ENCODE peak calls at places on chromosomes 1 and 21, in five cellular contexts. S, V, O, T and H are unnamed samples.

GRCh38 chr21:34365794-34366193 is 2.0 kb downstream of the KCNE2 start:
- DNase-seq in T (no peak), S (no peak), O (peak), V (peak), H (peak)

GRCh38 chr1:12138196-12139183 is 28.3 kb upstream of the TNFRSF1B start:
- DNase-seq in S (no peak), V (no peak), O (no peak), T (no peak), H (no peak)

GRCh38 chr1:915295-916172 is 8.2 kb upstream of the SAMD11 start:
- DNase-seq in S (no peak), O (no peak), T (no peak), V (peak), H (no peak)

GRCh38 chr21:27954806-27955205 is 987.9 kb upstream of the ADAMTS5 start:
- DNase-seq in S (no peak), O (no peak), T (no peak), V (no peak), H (no peak)

GRCh38 chr1:218330043-218330623 is 15.0 kb upstream of the TGFB2 start:
- DNase-seq in T (peak), O (no peak), S (no peak), V (no peak), H (peak)

GRCh38 chr1:159214149-159214760 is 9.6 kb downstream of the ACKR1 start:
- DNase-seq in S (no peak), T (peak), O (peak), V (no peak), H (peak)

GRCh38 chr1:68217060-68217554 is 15.2 kb downstream of the WLS start:
- DNase-seq in T (no peak), O (no peak), V (no peak), S (no peak), H (no peak)

GRCh38 chr1:29579821-29580425 is 343.6 kb downstream of the PTPRU start:
- DNase-seq in T (no peak), O (no peak), V (no peak), S (no peak), H (peak)

GRCh38 chr1:24964811-24965570 is 34.9 kb upstream of the RUNX3 start:
- DNase-seq in V (peak), O (peak), S (no peak), T (no peak), H (no peak)

GRCh38 chr21:45447821-45448220 is 42.9 kb downstream of the COL18A1 start:
- DNase-seq in T (no peak), O (no peak), S (no peak), V (no peak), H (no peak)

GRCh38 chr1:91807921-91808620 is 77.9 kb downstream of the TGFBR3 start:
- DNase-seq in T (no peak), O (no peak), V (no peak), S (no peak), H (no peak)

GRCh38 chr1:75264112-75264511 is 129.9 kb downstream of the LHX8 start:
- DNase-seq in S (no peak), T (no peak), O (no peak), V (no peak), H (no peak)

GRCh38 chr1:206808615-206809014 is 36.3 kb upstream of the IL10 start:
- DNase-seq in O (no peak), T (no peak), S (no peak), V (no peak), H (peak)

GRCh38 chr21:15761508-15762100 is 31.8 kb downstream of the USP25 start:
- DNase-seq in V (no peak), T (no peak), S (no peak), O (peak), H (peak)

GRCh38 chr1:47023268-47024137 is at the start of gene CYP4X1:
- DNase-seq in S (peak), O (peak), T (no peak), V (peak), H (no peak)

GRCh38 chr1:204103121-204103741 is 30.3 kb downstream of the SOX13 start:
- DNase-seq in V (no peak), T (no peak), S (no peak), O (no peak), H (no peak)

GRCh38 chr1:9249534-9250335 is 15.2 kb downstream of the H6PD start:
- DNase-seq in O (peak), T (peak), S (no peak), V (no peak), H (peak)

GRCh38 chr1:171081220-171081993 is 9.3 kb upstream of the FMO3 start:
- DNase-seq in T (no peak), S (no peak), O (no peak), V (no peak), H (no peak)

GRCh38 chr1:161198877-161199431 is at the start of gene ADAMTS4:
- DNase-seq in V (peak), S (no peak), O (peak), T (no peak), H (no peak)

GRCh38 chr1:76239470-76239918 is 164.9 kb downstream of the ST6GALNAC3 start:
- DNase-seq in T (no peak), V (no peak), O (no peak), S (no peak), H (no peak)

GRCh38 chr1:209823143-209824041 is 4.4 kb upstream of the UTP25 start:
- DNase-seq in V (no peak), T (peak), S (no peak), O (no peak), H (peak)

GRCh38 chr1:30728340-30728739 is 5.0 kb upstream of the MATN1 start:
- DNase-seq in S (no peak), V (no peak), T (no peak), O (no peak), H (no peak)

GRCh38 chr1:12634696-12635202 is 9.1 kb upstream of the AADACL4 start:
- DNase-seq in V (no peak), O (no peak), T (no peak), S (no peak), H (no peak)

GRCh38 chr1:55814967-55815366 is 599.8 kb upstream of the USP24 start:
- DNase-seq in V (no peak), O (no peak), S (no peak), T (no peak), H (peak)

GRCh38 chr1:55816456-55816794 is 601.3 kb upstream of the USP24 start:
- DNase-seq in V (no peak), T (no peak), O (no peak), S (no peak), H (no peak)

GRCh38 chr1:55815745-55816455 is 600.7 kb upstream of the USP24 start:
- DNase-seq in O (no peak), S (no peak), T (no peak), V (no peak), H (no peak)

GRCh38 chr1:55812281-55812680 is 597.1 kb upstream of the USP24 start:
- DNase-seq in V (no peak), S (no peak), O (no peak), T (no peak), H (no peak)

GRCh38 chr1:55813619-55814018 is 598.5 kb upstream of the USP24 start:
- DNase-seq in T (no peak), V (peak), S (no peak), O (peak), H (peak)
- TF ChIP-seq EP300 in T (no peak), V (peak), S (no peak), O (no peak), H (no peak)

GRCh38 chr1:2400576-2400909 is 8.9 kb downstream of the RER1 start:
- DNase-seq in S (no peak), V (no peak), O (no peak), T (no peak), H (no peak)
- TF ChIP-seq EP300 in S (no peak), V (no peak), O (no peak), T (no peak), H (no peak)

GRCh38 chr1:26431979-26432695 is at the start of gene DHDDS:
- DNase-seq in V (peak), O (peak), S (peak), T (peak), H (peak)
- TF ChIP-seq EP300 in V (no peak), O (no peak), S (peak), T (no peak), H (peak)

DNA sequence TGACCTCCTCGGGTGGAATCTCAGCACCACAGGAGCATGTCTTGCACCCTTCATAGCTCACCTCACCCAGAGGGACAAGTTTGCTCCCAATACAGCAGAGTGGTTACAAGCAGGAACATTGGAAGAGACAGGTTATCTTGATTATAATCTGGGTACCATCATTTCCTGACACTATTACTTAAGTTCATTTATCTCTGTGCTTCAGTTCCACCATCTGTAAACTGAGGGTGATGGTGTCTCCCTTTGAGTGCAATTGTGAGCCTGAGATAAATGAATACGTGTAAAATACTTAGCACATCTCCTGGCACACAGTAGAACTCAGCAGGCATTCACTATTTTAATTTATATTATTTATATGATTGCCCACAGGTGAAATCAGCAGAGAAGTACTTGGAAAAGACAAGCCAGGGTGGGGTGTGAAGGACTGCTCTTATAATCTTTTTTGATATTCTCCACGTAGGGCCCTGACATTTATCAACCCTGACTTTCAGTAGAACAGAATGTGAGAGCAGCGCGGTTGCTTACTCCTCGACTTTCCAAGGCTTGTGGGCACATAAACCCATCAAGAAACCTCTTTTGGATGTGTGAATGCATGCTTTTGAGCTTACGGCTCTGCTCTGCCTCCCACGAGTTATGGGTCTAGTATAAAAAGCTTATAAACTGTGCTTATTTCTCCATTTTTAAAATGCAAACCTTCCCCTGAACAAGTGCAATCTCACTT is 34.9 kb downstream of the DUSP10 start:
- DNase-seq in T (no peak), V (peak), S (no peak), O (no peak), H (no peak)
- TF ChIP-seq EP300 in T (no peak), V (peak), S (no peak), O (no peak), H (no peak)

DNA sequence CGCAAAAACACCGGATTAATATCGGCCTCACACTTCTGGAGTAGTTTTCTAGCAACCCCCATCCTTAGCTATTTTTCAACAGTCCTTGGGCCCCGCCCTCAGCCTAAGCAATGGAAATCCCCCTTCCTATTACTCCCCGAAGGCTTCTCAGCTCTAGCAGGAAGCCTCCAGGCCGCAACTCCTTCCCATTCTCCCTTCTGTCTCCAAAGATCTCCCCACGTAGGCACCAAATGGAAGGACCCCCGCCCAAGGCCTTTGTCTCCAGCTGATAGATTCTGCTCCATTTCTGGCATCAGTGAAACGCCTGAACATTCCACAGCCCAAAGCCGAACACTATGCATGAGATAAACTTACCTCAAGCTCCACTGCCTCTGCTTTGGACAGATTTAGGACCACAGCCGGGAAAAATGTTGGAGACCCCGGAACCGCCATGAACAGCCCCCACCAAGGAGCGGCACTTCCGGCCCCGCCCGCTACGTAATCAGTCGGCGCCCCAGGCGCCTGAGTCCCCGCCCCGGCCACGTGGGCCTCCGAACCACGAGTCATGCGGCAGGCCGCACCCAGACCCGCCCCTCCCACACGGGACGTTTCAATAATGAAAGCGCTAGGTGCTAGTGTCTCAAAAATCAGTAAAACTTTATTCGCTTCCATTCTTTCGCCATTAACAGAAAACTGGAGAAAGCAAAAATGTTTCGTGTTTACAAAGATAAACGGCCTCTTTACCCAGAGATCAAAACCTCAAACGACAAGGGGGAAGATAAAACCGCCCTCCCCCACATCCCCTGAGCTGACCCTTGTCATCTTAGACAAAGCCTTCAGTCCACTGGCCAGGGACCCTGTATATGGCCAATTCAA is at the start of gene NRAS:
- DNase-seq in S (peak), T (peak), V (peak), O (peak), H (peak)
- TF ChIP-seq EP300 in S (peak), T (no peak), V (no peak), O (peak), H (no peak)

GRCh38 chr1:94934551-94934950 is 7.6 kb upstream of the CNN3 start:
- DNase-seq in S (no peak), O (no peak), T (no peak), V (no peak), H (no peak)
- TF ChIP-seq EP300 in S (no peak), O (no peak), T (no peak), V (no peak), H (no peak)

DNA sequence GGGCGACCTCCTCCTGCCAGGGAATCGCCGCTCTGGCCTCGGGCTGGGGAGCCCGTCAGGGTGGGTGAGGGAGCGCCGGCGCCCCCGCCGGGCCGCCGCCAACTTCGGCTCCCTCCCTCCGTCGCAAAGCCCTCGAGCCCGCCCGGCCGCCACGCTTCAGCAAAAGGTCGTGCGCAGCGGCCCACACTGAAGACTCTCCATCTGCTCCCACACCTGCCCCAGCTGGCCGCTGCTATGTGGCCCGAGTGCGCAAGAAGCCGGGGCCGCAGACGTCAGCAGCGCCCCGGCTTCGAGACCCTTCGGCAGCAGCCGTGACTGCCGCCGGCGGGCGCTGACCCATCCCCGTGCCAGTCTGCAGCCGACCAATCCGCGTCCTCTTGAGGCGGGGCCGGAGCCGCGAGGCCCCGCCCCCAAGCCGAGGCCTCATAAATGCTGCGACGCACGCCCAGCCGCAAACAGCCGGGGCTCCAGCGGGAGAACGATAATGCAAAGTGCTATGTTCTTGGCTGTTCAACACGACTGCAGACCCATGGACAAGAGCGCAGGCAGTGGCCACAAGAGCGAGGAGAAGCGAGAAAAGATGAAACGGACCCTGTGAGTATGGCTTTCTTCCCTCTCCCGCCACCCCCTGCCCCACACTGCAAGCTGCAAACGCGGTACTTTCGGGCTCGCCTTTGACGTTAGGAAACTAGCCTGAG is at the start of gene RGS2:
- DNase-seq in S (peak), V (peak), T (peak), O (peak), H (peak)
- TF ChIP-seq EP300 in S (no peak), V (no peak), T (no peak), O (peak), H (no peak)

GRCh38 chr1:247440001-247440620 is 17.8 kb downstream of the OR2B11 start:
- DNase-seq in T (no peak), S (no peak), O (no peak), V (no peak), H (no peak)
- TF ChIP-seq EP300 in T (no peak), S (no peak), O (no peak), V (no peak), H (no peak)

DNA sequence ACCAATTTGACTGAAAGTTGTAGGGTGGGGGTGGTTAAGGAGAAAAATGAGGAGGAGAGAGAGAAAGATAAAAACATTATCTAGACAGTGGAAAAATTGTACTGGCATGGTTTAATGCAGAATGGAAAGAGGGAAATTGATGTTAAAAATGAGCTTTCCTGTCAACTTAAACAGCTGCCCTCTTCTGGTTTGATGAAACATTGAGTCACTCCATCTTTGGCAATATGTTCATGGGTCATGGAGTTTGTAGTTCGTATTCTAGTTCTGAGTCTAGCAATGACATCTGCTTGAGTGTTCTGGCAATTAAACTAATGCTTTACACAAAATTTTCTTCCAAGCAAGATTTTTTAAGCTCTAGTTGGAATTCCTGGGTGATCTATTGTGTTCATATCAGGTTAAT is 9.6 kb downstream of the ZNF648 start:
- DNase-seq in V (no peak), T (no peak), O (no peak), S (no peak), H (no peak)
- TF ChIP-seq EP300 in V (no peak), T (no peak), O (no peak), S (no peak), H (no peak)